ENCODE peak calls at places on chromosome 9, in seven cellular contexts. Q, H, B, Z, T, P and A are unnamed samples.

GRCh38 chr9:68507796-68508145 is 32.9 kb downstream of the TMEM252 start:
- DNase-seq in H (no peak), Q (no peak), P (no peak), Z (no peak), B (no peak), T (no peak), A (no peak)

GRCh38 chr9:114908796-114909448 is 21.5 kb downstream of the TNFSF8 start:
- DNase-seq in T (no peak), Q (no peak), P (no peak), B (no peak), H (no peak), Z (no peak), A (no peak)

GRCh38 chr9:114077162-114077837 is 800 bp downstream of the AMBP start:
- DNase-seq in P (no peak), H (no peak), B (no peak), Z (no peak), Q (no peak), T (no peak), A (no peak)

GRCh38 chr9:85743290-85744128 is 1.8 kb upstream of the AGTPBP1 start:
- DNase-seq in B (peak), T (peak), H (peak), P (no peak), Q (no peak), Z (no peak), A (peak)

GRCh38 chr9:137367506-137368430 is 55.2 kb downstream of the EXD3 start:
- DNase-seq in H (no peak), P (no peak), T (no peak), Q (no peak), Z (no peak), B (no peak), A (no peak)

GRCh38 chr9:27165670-27166069 is 56.6 kb downstream of the TEK start:
- DNase-seq in H (no peak), Z (no peak), B (no peak), T (no peak), Q (no peak), P (no peak), A (no peak)

GRCh38 chr9:76717176-76717575 is 47.1 kb upstream of the PCA3 start:
- DNase-seq in B (no peak), H (no peak), P (no peak), T (no peak), Q (peak), Z (no peak), A (no peak)

GRCh38 chr9:37999501-38000189 is 69.4 kb downstream of the SHB start:
- DNase-seq in H (no peak), Q (peak), P (no peak), T (no peak), Z (no peak), B (no peak), A (no peak)

GRCh38 chr9:129408535-129409215 is 212.2 kb downstream of the C9orf50 start:
- DNase-seq in Z (no peak), B (no peak), H (no peak), T (no peak), P (no peak), Q (no peak), A (peak)

GRCh38 chr9:70389642-70390266 is 24.7 kb downstream of the KLF9 start:
- DNase-seq in P (no peak), Z (no peak), Q (no peak), T (no peak), H (peak), B (peak), A (peak)

GRCh38 chr9:97511762-97512429 is 10.4 kb downstream of the TMOD1 start:
- DNase-seq in Z (no peak), Q (no peak), P (no peak), H (no peak), T (no peak), B (peak), A (no peak)

GRCh38 chr9:16744386-16744785 is 126.1 kb downstream of the BNC2 start:
- DNase-seq in T (no peak), Q (no peak), B (no peak), Z (no peak), H (peak), P (no peak), A (no peak)